ENCODE peak calls at places on chromosome 20, in nine cellular contexts. One of them, this sample, is unnamed.

GRCh38 chr20:47031821-47032220 is 137.2 kb downstream of the EYA2 start:
- DNase-seq in dorsolateral prefrontal cortex: no peak
- DNase-seq in sigmoid colon: no peak
- DNase-seq in brain microvascular endothelial cell: no peak
- DNase-seq in neuronal stem cell: peak
- DNase-seq in upper lobe of right lung: no peak
- DNase-seq in lower lobe of right lung: no peak
- DNase-seq in adrenal gland: no peak
- DNase-seq in psoas muscle: no peak
- DNase-seq in this sample: no peak

GRCh38 chr20:7851031-7851490 is 89.2 kb downstream of the HAO1 start:
- DNase-seq in adrenal gland: no peak
- DNase-seq in lower lobe of right lung: no peak
- DNase-seq in upper lobe of right lung: no peak
- DNase-seq in psoas muscle: no peak
- DNase-seq in brain microvascular endothelial cell: no peak
- DNase-seq in dorsolateral prefrontal cortex: no peak
- DNase-seq in sigmoid colon: no peak
- DNase-seq in neuronal stem cell: no peak
- DNase-seq in this sample: no peak

GRCh38 chr20:60117040-60117439 is 158.8 kb downstream of the CDH26 start:
- DNase-seq in upper lobe of right lung: no peak
- DNase-seq in lower lobe of right lung: no peak
- DNase-seq in neuronal stem cell: no peak
- DNase-seq in psoas muscle: no peak
- DNase-seq in brain microvascular endothelial cell: no peak
- DNase-seq in dorsolateral prefrontal cortex: no peak
- DNase-seq in adrenal gland: no peak
- DNase-seq in sigmoid colon: no peak
- DNase-seq in this sample: no peak

GRCh38 chr20:214383-214782 is 12.7 kb upstream of the DEFB129 start:
- DNase-seq in dorsolateral prefrontal cortex: no peak
- DNase-seq in sigmoid colon: no peak
- DNase-seq in lower lobe of right lung: no peak
- DNase-seq in upper lobe of right lung: no peak
- DNase-seq in psoas muscle: no peak
- DNase-seq in neuronal stem cell: no peak
- DNase-seq in adrenal gland: no peak
- DNase-seq in brain microvascular endothelial cell: no peak
- DNase-seq in this sample: no peak

GRCh38 chr20:45934046-45934586 is 367 bp upstream of the PCIF1 start:
- DNase-seq in upper lobe of right lung: peak
- DNase-seq in psoas muscle: peak
- DNase-seq in lower lobe of right lung: peak
- DNase-seq in neuronal stem cell: no peak
- DNase-seq in adrenal gland: peak
- DNase-seq in dorsolateral prefrontal cortex: peak
- DNase-seq in sigmoid colon: peak
- DNase-seq in brain microvascular endothelial cell: no peak
- DNase-seq in this sample: no peak

GRCh38 chr20:33318096-33318429 is 35.0 kb downstream of the BPIFB1 start:
- DNase-seq in adrenal gland: no peak
- DNase-seq in dorsolateral prefrontal cortex: no peak
- DNase-seq in brain microvascular endothelial cell: no peak
- DNase-seq in psoas muscle: no peak
- DNase-seq in sigmoid colon: no peak
- DNase-seq in neuronal stem cell: no peak
- DNase-seq in lower lobe of right lung: no peak
- DNase-seq in upper lobe of right lung: no peak
- DNase-seq in this sample: no peak

GRCh38 chr20:16095241-16095640 is 478.0 kb downstream of the KIF16B start:
- DNase-seq in brain microvascular endothelial cell: no peak
- DNase-seq in adrenal gland: no peak
- DNase-seq in lower lobe of right lung: no peak
- DNase-seq in sigmoid colon: no peak
- DNase-seq in dorsolateral prefrontal cortex: no peak
- DNase-seq in psoas muscle: no peak
- DNase-seq in neuronal stem cell: no peak
- DNase-seq in upper lobe of right lung: no peak
- DNase-seq in this sample: no peak

GRCh38 chr20:57432874-57433491 is 41.8 kb downstream of the RBM38 start:
- DNase-seq in brain microvascular endothelial cell: no peak
- DNase-seq in sigmoid colon: peak
- DNase-seq in upper lobe of right lung: peak
- DNase-seq in neuronal stem cell: no peak
- DNase-seq in lower lobe of right lung: peak
- DNase-seq in dorsolateral prefrontal cortex: no peak
- DNase-seq in psoas muscle: peak
- DNase-seq in adrenal gland: peak
- DNase-seq in this sample: no peak

GRCh38 chr20:2599265-2600060 is 53.0 kb upstream of the NOP56 start:
- DNase-seq in upper lobe of right lung: no peak
- DNase-seq in brain microvascular endothelial cell: no peak
- DNase-seq in dorsolateral prefrontal cortex: no peak
- DNase-seq in psoas muscle: no peak
- DNase-seq in adrenal gland: no peak
- DNase-seq in sigmoid colon: no peak
- DNase-seq in lower lobe of right lung: no peak
- DNase-seq in neuronal stem cell: peak
- DNase-seq in this sample: no peak

GRCh38 chr20:12744026-12744425 is 264.7 kb upstream of the SPTLC3 start:
- DNase-seq in upper lobe of right lung: no peak
- DNase-seq in sigmoid colon: no peak
- DNase-seq in psoas muscle: no peak
- DNase-seq in brain microvascular endothelial cell: no peak
- DNase-seq in neuronal stem cell: no peak
- DNase-seq in lower lobe of right lung: no peak
- DNase-seq in dorsolateral prefrontal cortex: no peak
- DNase-seq in adrenal gland: no peak
- DNase-seq in this sample: no peak

GRCh38 chr20:22768266-22768665 is 183.9 kb upstream of the FOXA2 start:
- DNase-seq in brain microvascular endothelial cell: no peak
- DNase-seq in sigmoid colon: no peak
- DNase-seq in neuronal stem cell: no peak
- DNase-seq in dorsolateral prefrontal cortex: no peak
- DNase-seq in lower lobe of right lung: no peak
- DNase-seq in adrenal gland: no peak
- DNase-seq in upper lobe of right lung: no peak
- DNase-seq in psoas muscle: no peak
- DNase-seq in this sample: no peak

GRCh38 chr20:22771706-22772105 is 187.3 kb upstream of the FOXA2 start:
- DNase-seq in psoas muscle: no peak
- DNase-seq in adrenal gland: no peak
- DNase-seq in neuronal stem cell: no peak
- DNase-seq in upper lobe of right lung: no peak
- DNase-seq in sigmoid colon: no peak
- DNase-seq in brain microvascular endothelial cell: no peak
- DNase-seq in dorsolateral prefrontal cortex: no peak
- DNase-seq in lower lobe of right lung: no peak
- DNase-seq in this sample: no peak

GRCh38 chr20:22768779-22769178 is 184.4 kb upstream of the FOXA2 start:
- DNase-seq in upper lobe of right lung: no peak
- DNase-seq in sigmoid colon: no peak
- DNase-seq in lower lobe of right lung: no peak
- DNase-seq in psoas muscle: no peak
- DNase-seq in dorsolateral prefrontal cortex: no peak
- DNase-seq in adrenal gland: no peak
- DNase-seq in brain microvascular endothelial cell: no peak
- DNase-seq in neuronal stem cell: peak
- DNase-seq in this sample: no peak

GRCh38 chr20:22773326-22773725 is 189.0 kb upstream of the FOXA2 start:
- DNase-seq in upper lobe of right lung: no peak
- DNase-seq in neuronal stem cell: no peak
- DNase-seq in psoas muscle: no peak
- DNase-seq in dorsolateral prefrontal cortex: no peak
- DNase-seq in adrenal gland: no peak
- DNase-seq in brain microvascular endothelial cell: no peak
- DNase-seq in sigmoid colon: no peak
- DNase-seq in lower lobe of right lung: no peak
- DNase-seq in this sample: no peak

GRCh38 chr20:22770240-22770800 is 185.9 kb upstream of the FOXA2 start:
- DNase-seq in upper lobe of right lung: no peak
- DNase-seq in lower lobe of right lung: no peak
- DNase-seq in psoas muscle: no peak
- DNase-seq in sigmoid colon: no peak
- DNase-seq in brain microvascular endothelial cell: no peak
- DNase-seq in dorsolateral prefrontal cortex: no peak
- DNase-seq in adrenal gland: no peak
- DNase-seq in neuronal stem cell: no peak
- DNase-seq in this sample: no peak
- H3K27ac ChIP-seq in upper lobe of right lung: no peak
- H3K27ac ChIP-seq in lower lobe of right lung: no peak
- H3K27ac ChIP-seq in psoas muscle: no peak
- H3K27ac ChIP-seq in sigmoid colon: no peak
- H3K27ac ChIP-seq in brain microvascular endothelial cell: no peak
- H3K27ac ChIP-seq in dorsolateral prefrontal cortex: no peak
- H3K27ac ChIP-seq in adrenal gland: no peak
- H3K27ac ChIP-seq in neuronal stem cell: no peak
- H3K27ac ChIP-seq in this sample: no peak

DNA sequence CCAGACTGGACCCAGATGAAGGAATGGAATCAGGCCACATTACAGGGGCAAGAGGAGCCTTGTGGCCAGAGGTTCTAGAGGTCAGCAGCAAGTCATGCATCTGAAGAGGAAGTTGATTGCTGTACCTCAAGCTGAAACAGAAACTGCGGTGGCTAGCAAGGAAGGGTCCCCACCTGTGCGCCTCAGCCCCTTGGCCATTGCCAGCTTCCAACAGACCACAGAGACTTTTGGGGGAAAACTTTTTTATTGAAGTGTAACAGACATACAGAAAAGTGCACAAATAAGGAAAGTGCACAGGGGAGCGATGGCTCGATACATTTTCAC is 26.8 kb upstream of the SLC9A8 start:
- DNase-seq in lower lobe of right lung: no peak
- DNase-seq in dorsolateral prefrontal cortex: no peak
- DNase-seq in adrenal gland: no peak
- DNase-seq in brain microvascular endothelial cell: no peak
- DNase-seq in psoas muscle: no peak
- DNase-seq in neuronal stem cell: no peak
- DNase-seq in upper lobe of right lung: no peak
- DNase-seq in sigmoid colon: no peak
- DNase-seq in this sample: no peak
- H3K27ac ChIP-seq in lower lobe of right lung: peak
- H3K27ac ChIP-seq in dorsolateral prefrontal cortex: no peak
- H3K27ac ChIP-seq in adrenal gland: no peak
- H3K27ac ChIP-seq in brain microvascular endothelial cell: no peak
- H3K27ac ChIP-seq in psoas muscle: no peak
- H3K27ac ChIP-seq in neuronal stem cell: no peak
- H3K27ac ChIP-seq in upper lobe of right lung: no peak
- H3K27ac ChIP-seq in sigmoid colon: no peak
- H3K27ac ChIP-seq in this sample: no peak

GRCh38 chr20:35014537-35014936 is 58.9 kb downstream of the MYH7B start:
- DNase-seq in adrenal gland: no peak
- DNase-seq in lower lobe of right lung: no peak
- DNase-seq in brain microvascular endothelial cell: no peak
- DNase-seq in sigmoid colon: no peak
- DNase-seq in psoas muscle: no peak
- DNase-seq in neuronal stem cell: no peak
- DNase-seq in upper lobe of right lung: no peak
- DNase-seq in dorsolateral prefrontal cortex: no peak
- DNase-seq in this sample: no peak

GRCh38 chr20:35017099-35017835 is 61.6 kb downstream of the MYH7B start:
- DNase-seq in brain microvascular endothelial cell: no peak
- DNase-seq in lower lobe of right lung: no peak
- DNase-seq in dorsolateral prefrontal cortex: no peak
- DNase-seq in sigmoid colon: no peak
- DNase-seq in neuronal stem cell: no peak
- DNase-seq in adrenal gland: no peak
- DNase-seq in upper lobe of right lung: no peak
- DNase-seq in psoas muscle: no peak
- DNase-seq in this sample: no peak

GRCh38 chr20:35018578-35019371 is 63.1 kb downstream of the MYH7B start:
- DNase-seq in dorsolateral prefrontal cortex: no peak
- DNase-seq in adrenal gland: no peak
- DNase-seq in sigmoid colon: no peak
- DNase-seq in neuronal stem cell: no peak
- DNase-seq in lower lobe of right lung: no peak
- DNase-seq in upper lobe of right lung: no peak
- DNase-seq in brain microvascular endothelial cell: no peak
- DNase-seq in psoas muscle: no peak
- DNase-seq in this sample: no peak

GRCh38 chr20:35013421-35014411 is 58.0 kb downstream of the MYH7B start:
- DNase-seq in upper lobe of right lung: no peak
- DNase-seq in psoas muscle: no peak
- DNase-seq in sigmoid colon: no peak
- DNase-seq in adrenal gland: no peak
- DNase-seq in brain microvascular endothelial cell: no peak
- DNase-seq in neuronal stem cell: no peak
- DNase-seq in lower lobe of right lung: no peak
- DNase-seq in dorsolateral prefrontal cortex: no peak
- DNase-seq in this sample: no peak

DNA sequence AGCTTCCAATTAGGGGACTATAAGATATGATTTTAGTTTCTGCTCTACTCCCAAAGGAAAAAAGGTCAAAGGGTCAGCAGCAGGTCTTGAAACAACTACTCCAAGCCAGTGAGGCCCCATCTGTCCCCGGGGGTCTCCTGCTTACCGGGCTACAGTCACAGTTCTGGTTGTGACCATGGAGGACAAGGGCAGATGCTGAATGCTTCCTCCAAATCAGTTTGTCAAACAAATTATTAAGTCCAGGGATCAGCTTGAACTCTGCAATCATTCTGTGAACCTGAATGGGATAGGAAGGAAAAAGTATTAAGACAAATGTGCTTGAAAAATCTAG is 60.2 kb downstream of the MYH7B start:
- DNase-seq in sigmoid colon: no peak
- DNase-seq in dorsolateral prefrontal cortex: no peak
- DNase-seq in adrenal gland: no peak
- DNase-seq in neuronal stem cell: no peak
- DNase-seq in brain microvascular endothelial cell: no peak
- DNase-seq in psoas muscle: peak
- DNase-seq in upper lobe of right lung: no peak
- DNase-seq in lower lobe of right lung: no peak
- DNase-seq in this sample: no peak
- H3K27ac ChIP-seq in sigmoid colon: no peak
- H3K27ac ChIP-seq in dorsolateral prefrontal cortex: peak
- H3K27ac ChIP-seq in adrenal gland: no peak
- H3K27ac ChIP-seq in neuronal stem cell: no peak
- H3K27ac ChIP-seq in brain microvascular endothelial cell: no peak
- H3K27ac ChIP-seq in psoas muscle: peak
- H3K27ac ChIP-seq in upper lobe of right lung: no peak
- H3K27ac ChIP-seq in lower lobe of right lung: peak
- H3K27ac ChIP-seq in this sample: peak

DNA sequence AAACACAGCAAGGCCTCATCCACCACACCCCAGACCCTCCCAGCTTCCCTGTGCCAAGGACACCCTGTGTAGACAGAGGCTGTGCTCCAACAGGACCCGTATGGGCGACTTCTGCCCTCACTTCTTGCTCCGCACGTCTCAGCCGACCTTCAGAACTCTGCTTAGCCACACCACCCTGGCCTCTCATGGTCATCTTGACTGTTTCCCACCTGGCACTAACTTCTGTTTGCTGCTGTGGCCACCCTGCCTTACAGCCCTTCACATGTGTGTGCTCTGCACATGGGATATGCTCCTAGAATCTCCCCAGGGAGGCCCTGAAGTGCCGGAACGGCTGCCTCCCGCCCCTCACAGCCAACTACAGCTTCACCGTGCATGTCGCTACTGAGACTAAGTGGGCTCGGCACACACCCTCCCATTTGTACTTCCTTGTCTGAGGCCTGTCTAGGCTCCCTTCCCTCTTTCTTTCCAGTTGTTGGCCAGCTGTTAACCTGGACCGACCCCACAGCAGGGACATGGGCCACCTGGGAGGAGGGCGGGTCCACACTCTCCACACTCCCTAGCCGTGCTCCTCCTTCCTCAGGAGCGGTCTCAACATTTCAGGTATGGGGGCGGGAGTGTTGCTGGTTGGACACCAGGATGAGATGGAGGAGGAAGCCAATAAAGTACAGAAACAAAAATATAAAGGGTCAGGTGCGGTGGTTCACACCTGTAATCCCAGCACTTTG is 69.6 kb downstream of the PYGB start:
- DNase-seq in brain microvascular endothelial cell: no peak
- DNase-seq in psoas muscle: no peak
- DNase-seq in neuronal stem cell: no peak
- DNase-seq in dorsolateral prefrontal cortex: peak
- DNase-seq in adrenal gland: peak
- DNase-seq in sigmoid colon: peak
- DNase-seq in upper lobe of right lung: peak
- DNase-seq in lower lobe of right lung: no peak
- DNase-seq in this sample: no peak
- H3K27ac ChIP-seq in brain microvascular endothelial cell: no peak
- H3K27ac ChIP-seq in psoas muscle: no peak
- H3K27ac ChIP-seq in neuronal stem cell: no peak
- H3K27ac ChIP-seq in dorsolateral prefrontal cortex: peak
- H3K27ac ChIP-seq in adrenal gland: no peak
- H3K27ac ChIP-seq in sigmoid colon: peak
- H3K27ac ChIP-seq in upper lobe of right lung: peak
- H3K27ac ChIP-seq in lower lobe of right lung: peak
- H3K27ac ChIP-seq in this sample: peak

This sample was measured in substantia nigra.